ENCODE peak calls at places on chromosomes 3 and 15, in eight cellular contexts. R is AG04450; Y is MG63; H is stimulated activated naive B cell treated with anti-CD40 and anti-IgM and Interleukin-4, amounts not matched to agents 10 μg/mL and 1 μg/mL and 100 μg/mL, for 72 hours; P is NCI-H1694 treated with DMSO at 0.1 percent for 48 hours; Z is brain microvascular endothelial cell; X is H7; F is stimulated activated CD8-positive, alpha-beta memory T cell treated with anti-CD3 and anti-CD28 coated beads, Interleukin-2, amount 100 ng/mL, for 1 hour. L is an unnamed sample.

GRCh38 chr3:98573231-98573728 is 20.1 kb downstream of the CPOX start:
- DNase-seq in X (peak), F (no peak), Y (no peak), H (no peak), R (no peak), P (no peak), Z (no peak), L (no peak)

GRCh38 chr3:174355505-174355904 is 503.6 kb upstream of the NAALADL2 start:
- DNase-seq in H (no peak), X (no peak), Z (peak), P (peak), F (no peak), R (no peak), Y (no peak), L (peak)

GRCh38 chr15:66387176-66388056 is 704 bp downstream of the MAP2K1 start:
- DNase-seq in H (peak), R (no peak), Z (peak), P (no peak), X (peak), F (peak), Y (peak), L (no peak)

GRCh38 chr3:42753757-42754156 is 19.3 kb downstream of the CCDC13 start:
- DNase-seq in Z (no peak), R (no peak), Y (no peak), X (no peak), P (no peak), F (no peak), H (no peak), L (no peak)

GRCh38 chr3:10041034-10041433 is 14.8 kb downstream of the FANCD2 start:
- DNase-seq in R (no peak), P (no peak), Z (no peak), H (no peak), Y (no peak), X (no peak), F (no peak), L (no peak)

GRCh38 chr3:197083486-197083885 is 53.9 kb upstream of the MELTF start:
- DNase-seq in P (no peak), Y (peak), X (no peak), F (no peak), R (peak), Z (peak), H (no peak), L (no peak)

GRCh38 chr3:111979689-111980025 is 831 bp downstream of the ABHD10 start:
- DNase-seq in Z (no peak), P (peak), F (no peak), H (no peak), R (no peak), X (no peak), Y (no peak), L (no peak)

GRCh38 chr15:59224474-59224873 is 17.8 kb downstream of the LDHAL6B start:
- DNase-seq in H (no peak), R (no peak), Z (peak), Y (no peak), X (no peak), F (no peak), P (no peak), L (no peak)

GRCh38 chr15:78314181-78314581 is 14.8 kb upstream of the SKIC8 start:
- DNase-seq in P (no peak), X (peak), R (no peak), F (no peak), H (no peak), Z (no peak), Y (no peak), L (no peak)

L was measured in NCI-H1436 treated with DMSO at 0.1 percent for 48 hours.